ENCODE peak calls at places on chromosomes 7 and 10, in ten cellular contexts. One of them, this sample, is unnamed.

GRCh38 chr10:50582766-50583762 is 40.7 kb downstream of the SGMS1 start:
- DNase-seq in NCI-H187: no peak
- DNase-seq in ureter: no peak
- DNase-seq in HFF-Myc: no peak
- DNase-seq in hypothalamus: no peak
- DNase-seq in activated naive CD8-positive, alpha-beta T cell treated with anti-CD3 and anti-CD28 coated beads, Interleukin-2, amount 50 U/mL, for 24 hours: no peak
- DNase-seq in germinal center: no peak
- DNase-seq in activated CD4-positive, alpha-beta T cell treated with anti-CD3 and anti-CD28 coated beads, Interleukin-2, amount 50 U/mL, for 4 hours: no peak
- DNase-seq in left ventricle myocardium inferior: no peak
- DNase-seq in adrenal gland: no peak
- DNase-seq in this sample: no peak

GRCh38 chr10:124375691-124376090 is 43.0 kb downstream of the OAT start:
- DNase-seq in left ventricle myocardium inferior: no peak
- DNase-seq in germinal center: no peak
- DNase-seq in adrenal gland: no peak
- DNase-seq in ureter: no peak
- DNase-seq in activated CD4-positive, alpha-beta T cell treated with anti-CD3 and anti-CD28 coated beads, Interleukin-2, amount 50 U/mL, for 4 hours: no peak
- DNase-seq in activated naive CD8-positive, alpha-beta T cell treated with anti-CD3 and anti-CD28 coated beads, Interleukin-2, amount 50 U/mL, for 24 hours: no peak
- DNase-seq in HFF-Myc: no peak
- DNase-seq in NCI-H187: no peak
- DNase-seq in hypothalamus: no peak
- DNase-seq in this sample: no peak

GRCh38 chr10:84214612-84215235 is 10.6 kb downstream of the LRIT2 start:
- DNase-seq in HFF-Myc: no peak
- DNase-seq in adrenal gland: peak
- DNase-seq in ureter: no peak
- DNase-seq in activated naive CD8-positive, alpha-beta T cell treated with anti-CD3 and anti-CD28 coated beads, Interleukin-2, amount 50 U/mL, for 24 hours: peak
- DNase-seq in hypothalamus: no peak
- DNase-seq in left ventricle myocardium inferior: no peak
- DNase-seq in activated CD4-positive, alpha-beta T cell treated with anti-CD3 and anti-CD28 coated beads, Interleukin-2, amount 50 U/mL, for 4 hours: no peak
- DNase-seq in germinal center: peak
- DNase-seq in NCI-H187: no peak
- DNase-seq in this sample: peak

GRCh38 chr10:116796910-116797513 is 52.3 kb upstream of the ENO4 start:
- DNase-seq in adrenal gland: peak
- DNase-seq in activated CD4-positive, alpha-beta T cell treated with anti-CD3 and anti-CD28 coated beads, Interleukin-2, amount 50 U/mL, for 4 hours: peak
- DNase-seq in activated naive CD8-positive, alpha-beta T cell treated with anti-CD3 and anti-CD28 coated beads, Interleukin-2, amount 50 U/mL, for 24 hours: peak
- DNase-seq in germinal center: peak
- DNase-seq in HFF-Myc: peak
- DNase-seq in ureter: peak
- DNase-seq in hypothalamus: peak
- DNase-seq in left ventricle myocardium inferior: peak
- DNase-seq in NCI-H187: peak
- DNase-seq in this sample: peak

GRCh38 chr10:78700816-78701520 is 367.8 kb upstream of the ZMIZ1 start:
- DNase-seq in activated CD4-positive, alpha-beta T cell treated with anti-CD3 and anti-CD28 coated beads, Interleukin-2, amount 50 U/mL, for 4 hours: no peak
- DNase-seq in adrenal gland: no peak
- DNase-seq in ureter: peak
- DNase-seq in activated naive CD8-positive, alpha-beta T cell treated with anti-CD3 and anti-CD28 coated beads, Interleukin-2, amount 50 U/mL, for 24 hours: no peak
- DNase-seq in germinal center: no peak
- DNase-seq in NCI-H187: no peak
- DNase-seq in hypothalamus: no peak
- DNase-seq in left ventricle myocardium inferior: no peak
- DNase-seq in HFF-Myc: no peak
- DNase-seq in this sample: no peak

GRCh38 chr10:6729071-6729773 is 149.1 kb upstream of the PRKCQ start:
- DNase-seq in activated CD4-positive, alpha-beta T cell treated with anti-CD3 and anti-CD28 coated beads, Interleukin-2, amount 50 U/mL, for 4 hours: no peak
- DNase-seq in activated naive CD8-positive, alpha-beta T cell treated with anti-CD3 and anti-CD28 coated beads, Interleukin-2, amount 50 U/mL, for 24 hours: no peak
- DNase-seq in germinal center: no peak
- DNase-seq in left ventricle myocardium inferior: peak
- DNase-seq in NCI-H187: no peak
- DNase-seq in adrenal gland: no peak
- DNase-seq in HFF-Myc: peak
- DNase-seq in ureter: no peak
- DNase-seq in hypothalamus: no peak
- DNase-seq in this sample: no peak

GRCh38 chr7:99375070-99375807 is 709 bp downstream of the ARPC1B start:
- DNase-seq in ureter: peak
- DNase-seq in activated naive CD8-positive, alpha-beta T cell treated with anti-CD3 and anti-CD28 coated beads, Interleukin-2, amount 50 U/mL, for 24 hours: peak
- DNase-seq in germinal center: peak
- DNase-seq in HFF-Myc: no peak
- DNase-seq in left ventricle myocardium inferior: peak
- DNase-seq in adrenal gland: peak
- DNase-seq in hypothalamus: no peak
- DNase-seq in activated CD4-positive, alpha-beta T cell treated with anti-CD3 and anti-CD28 coated beads, Interleukin-2, amount 50 U/mL, for 4 hours: peak
- DNase-seq in NCI-H187: no peak
- DNase-seq in this sample: peak

GRCh38 chr7:96310106-96310505 is 11.8 kb downstream of the SLC25A13 start:
- DNase-seq in HFF-Myc: no peak
- DNase-seq in hypothalamus: no peak
- DNase-seq in adrenal gland: peak
- DNase-seq in NCI-H187: no peak
- DNase-seq in ureter: no peak
- DNase-seq in activated naive CD8-positive, alpha-beta T cell treated with anti-CD3 and anti-CD28 coated beads, Interleukin-2, amount 50 U/mL, for 24 hours: no peak
- DNase-seq in germinal center: no peak
- DNase-seq in left ventricle myocardium inferior: no peak
- DNase-seq in activated CD4-positive, alpha-beta T cell treated with anti-CD3 and anti-CD28 coated beads, Interleukin-2, amount 50 U/mL, for 4 hours: no peak
- DNase-seq in this sample: no peak

GRCh38 chr7:87028636-87029035 is 30.8 kb downstream of the ELAPOR2 start:
- DNase-seq in activated naive CD8-positive, alpha-beta T cell treated with anti-CD3 and anti-CD28 coated beads, Interleukin-2, amount 50 U/mL, for 24 hours: no peak
- DNase-seq in adrenal gland: no peak
- DNase-seq in HFF-Myc: no peak
- DNase-seq in left ventricle myocardium inferior: no peak
- DNase-seq in germinal center: no peak
- DNase-seq in ureter: no peak
- DNase-seq in activated CD4-positive, alpha-beta T cell treated with anti-CD3 and anti-CD28 coated beads, Interleukin-2, amount 50 U/mL, for 4 hours: no peak
- DNase-seq in NCI-H187: no peak
- DNase-seq in hypothalamus: no peak
- DNase-seq in this sample: no peak

GRCh38 chr7:64947252-64948000 is 43.4 kb downstream of the ZNF117 start:
- DNase-seq in germinal center: no peak
- DNase-seq in NCI-H187: no peak
- DNase-seq in left ventricle myocardium inferior: no peak
- DNase-seq in activated CD4-positive, alpha-beta T cell treated with anti-CD3 and anti-CD28 coated beads, Interleukin-2, amount 50 U/mL, for 4 hours: no peak
- DNase-seq in activated naive CD8-positive, alpha-beta T cell treated with anti-CD3 and anti-CD28 coated beads, Interleukin-2, amount 50 U/mL, for 24 hours: no peak
- DNase-seq in ureter: no peak
- DNase-seq in hypothalamus: no peak
- DNase-seq in adrenal gland: no peak
- DNase-seq in HFF-Myc: no peak
- DNase-seq in this sample: no peak

GRCh38 chr10:132612571-132613504 is 75.3 kb downstream of the INPP5A start:
- DNase-seq in hypothalamus: no peak
- DNase-seq in ureter: no peak
- DNase-seq in germinal center: no peak
- DNase-seq in HFF-Myc: no peak
- DNase-seq in left ventricle myocardium inferior: no peak
- DNase-seq in NCI-H187: no peak
- DNase-seq in activated naive CD8-positive, alpha-beta T cell treated with anti-CD3 and anti-CD28 coated beads, Interleukin-2, amount 50 U/mL, for 24 hours: no peak
- DNase-seq in activated CD4-positive, alpha-beta T cell treated with anti-CD3 and anti-CD28 coated beads, Interleukin-2, amount 50 U/mL, for 4 hours: no peak
- DNase-seq in adrenal gland: no peak
- DNase-seq in this sample: no peak

GRCh38 chr10:129913021-129913695 is 50.9 kb downstream of the EBF3 start:
- DNase-seq in germinal center: no peak
- DNase-seq in adrenal gland: no peak
- DNase-seq in ureter: no peak
- DNase-seq in HFF-Myc: no peak
- DNase-seq in NCI-H187: no peak
- DNase-seq in activated CD4-positive, alpha-beta T cell treated with anti-CD3 and anti-CD28 coated beads, Interleukin-2, amount 50 U/mL, for 4 hours: no peak
- DNase-seq in left ventricle myocardium inferior: no peak
- DNase-seq in hypothalamus: no peak
- DNase-seq in activated naive CD8-positive, alpha-beta T cell treated with anti-CD3 and anti-CD28 coated beads, Interleukin-2, amount 50 U/mL, for 24 hours: no peak
- DNase-seq in this sample: no peak

GRCh38 chr7:141630621-141631020 is 71.3 kb downstream of the DENND11 start:
- DNase-seq in activated naive CD8-positive, alpha-beta T cell treated with anti-CD3 and anti-CD28 coated beads, Interleukin-2, amount 50 U/mL, for 24 hours: no peak
- DNase-seq in left ventricle myocardium inferior: no peak
- DNase-seq in germinal center: no peak
- DNase-seq in ureter: no peak
- DNase-seq in hypothalamus: no peak
- DNase-seq in NCI-H187: peak
- DNase-seq in activated CD4-positive, alpha-beta T cell treated with anti-CD3 and anti-CD28 coated beads, Interleukin-2, amount 50 U/mL, for 4 hours: no peak
- DNase-seq in HFF-Myc: no peak
- DNase-seq in adrenal gland: no peak
- DNase-seq in this sample: no peak

GRCh38 chr10:128210215-128211063 is 84.2 kb upstream of the MKI67 start:
- DNase-seq in germinal center: peak
- DNase-seq in HFF-Myc: no peak
- DNase-seq in NCI-H187: no peak
- DNase-seq in left ventricle myocardium inferior: peak
- DNase-seq in activated CD4-positive, alpha-beta T cell treated with anti-CD3 and anti-CD28 coated beads, Interleukin-2, amount 50 U/mL, for 4 hours: peak
- DNase-seq in ureter: peak
- DNase-seq in adrenal gland: peak
- DNase-seq in activated naive CD8-positive, alpha-beta T cell treated with anti-CD3 and anti-CD28 coated beads, Interleukin-2, amount 50 U/mL, for 24 hours: peak
- DNase-seq in hypothalamus: no peak
- DNase-seq in this sample: peak

GRCh38 chr7:126361183-126361582 is 891.6 kb downstream of the GRM8 start:
- DNase-seq in activated naive CD8-positive, alpha-beta T cell treated with anti-CD3 and anti-CD28 coated beads, Interleukin-2, amount 50 U/mL, for 24 hours: no peak
- DNase-seq in adrenal gland: no peak
- DNase-seq in HFF-Myc: no peak
- DNase-seq in ureter: no peak
- DNase-seq in NCI-H187: no peak
- DNase-seq in hypothalamus: no peak
- DNase-seq in germinal center: no peak
- DNase-seq in activated CD4-positive, alpha-beta T cell treated with anti-CD3 and anti-CD28 coated beads, Interleukin-2, amount 50 U/mL, for 4 hours: no peak
- DNase-seq in left ventricle myocardium inferior: no peak
- DNase-seq in this sample: no peak

GRCh38 chr7:50787825-50788224 is 5.1 kb upstream of the GRB10 start:
- DNase-seq in germinal center: no peak
- DNase-seq in left ventricle myocardium inferior: no peak
- DNase-seq in hypothalamus: no peak
- DNase-seq in ureter: no peak
- DNase-seq in adrenal gland: no peak
- DNase-seq in NCI-H187: no peak
- DNase-seq in activated naive CD8-positive, alpha-beta T cell treated with anti-CD3 and anti-CD28 coated beads, Interleukin-2, amount 50 U/mL, for 24 hours: no peak
- DNase-seq in HFF-Myc: no peak
- DNase-seq in activated CD4-positive, alpha-beta T cell treated with anti-CD3 and anti-CD28 coated beads, Interleukin-2, amount 50 U/mL, for 4 hours: no peak
- DNase-seq in this sample: no peak

GRCh38 chr7:96084880-96085551 is 236.9 kb downstream of the SLC25A13 start:
- DNase-seq in hypothalamus: no peak
- DNase-seq in germinal center: no peak
- DNase-seq in activated naive CD8-positive, alpha-beta T cell treated with anti-CD3 and anti-CD28 coated beads, Interleukin-2, amount 50 U/mL, for 24 hours: no peak
- DNase-seq in activated CD4-positive, alpha-beta T cell treated with anti-CD3 and anti-CD28 coated beads, Interleukin-2, amount 50 U/mL, for 4 hours: no peak
- DNase-seq in adrenal gland: no peak
- DNase-seq in HFF-Myc: peak
- DNase-seq in left ventricle myocardium inferior: no peak
- DNase-seq in NCI-H187: no peak
- DNase-seq in ureter: no peak
- DNase-seq in this sample: no peak

GRCh38 chr7:80722596-80723141 is 84.2 kb downstream of the CD36 start:
- DNase-seq in HFF-Myc: peak
- DNase-seq in activated naive CD8-positive, alpha-beta T cell treated with anti-CD3 and anti-CD28 coated beads, Interleukin-2, amount 50 U/mL, for 24 hours: no peak
- DNase-seq in hypothalamus: no peak
- DNase-seq in adrenal gland: peak
- DNase-seq in NCI-H187: no peak
- DNase-seq in activated CD4-positive, alpha-beta T cell treated with anti-CD3 and anti-CD28 coated beads, Interleukin-2, amount 50 U/mL, for 4 hours: no peak
- DNase-seq in left ventricle myocardium inferior: peak
- DNase-seq in ureter: peak
- DNase-seq in germinal center: no peak
- DNase-seq in this sample: no peak

GRCh38 chr10:85532821-85533220 is 833.8 kb downstream of the GRID1 start:
- DNase-seq in left ventricle myocardium inferior: no peak
- DNase-seq in adrenal gland: no peak
- DNase-seq in ureter: no peak
- DNase-seq in activated naive CD8-positive, alpha-beta T cell treated with anti-CD3 and anti-CD28 coated beads, Interleukin-2, amount 50 U/mL, for 24 hours: no peak
- DNase-seq in activated CD4-positive, alpha-beta T cell treated with anti-CD3 and anti-CD28 coated beads, Interleukin-2, amount 50 U/mL, for 4 hours: no peak
- DNase-seq in NCI-H187: no peak
- DNase-seq in germinal center: no peak
- DNase-seq in HFF-Myc: no peak
- DNase-seq in hypothalamus: no peak
- DNase-seq in this sample: no peak

GRCh38 chr10:23344251-23344841 is at the start of gene C10orf67:
- DNase-seq in activated naive CD8-positive, alpha-beta T cell treated with anti-CD3 and anti-CD28 coated beads, Interleukin-2, amount 50 U/mL, for 24 hours: peak
- DNase-seq in activated CD4-positive, alpha-beta T cell treated with anti-CD3 and anti-CD28 coated beads, Interleukin-2, amount 50 U/mL, for 4 hours: peak
- DNase-seq in hypothalamus: peak
- DNase-seq in adrenal gland: peak
- DNase-seq in germinal center: peak
- DNase-seq in HFF-Myc: no peak
- DNase-seq in ureter: peak
- DNase-seq in left ventricle myocardium inferior: peak
- DNase-seq in NCI-H187: no peak
- DNase-seq in this sample: no peak

GRCh38 chr10:79246209-79246581 is 101.1 kb upstream of the PPIF start:
- DNase-seq in NCI-H187: no peak
- DNase-seq in activated CD4-positive, alpha-beta T cell treated with anti-CD3 and anti-CD28 coated beads, Interleukin-2, amount 50 U/mL, for 4 hours: no peak
- DNase-seq in ureter: peak
- DNase-seq in hypothalamus: no peak
- DNase-seq in germinal center: no peak
- DNase-seq in adrenal gland: peak
- DNase-seq in left ventricle myocardium inferior: peak
- DNase-seq in HFF-Myc: no peak
- DNase-seq in activated naive CD8-positive, alpha-beta T cell treated with anti-CD3 and anti-CD28 coated beads, Interleukin-2, amount 50 U/mL, for 24 hours: no peak
- DNase-seq in this sample: no peak

This sample was measured in GM20000.